ENCODE peak calls at places on chromosomes 13 and 19, in eight cellular contexts. Q is dermis microvascular lymphatic vessel endothelial cell, V is suprapubic skin, B is upper lobe of left lung, X is NB4, J is transverse colon, Y is neural progenitor cell, R is upper lobe of right lung. L is an unnamed sample.

GRCh38 chr13:44744880-44745633 is 168.9 kb upstream of the TSC22D1 start:
- DNase-seq in Q (no peak), V (no peak), B (no peak), X (no peak), J (no peak), Y (no peak), R (no peak), L (no peak)

GRCh38 chr13:23674795-23675640 is 104.8 kb downstream of the TNFRSF19 start:
- DNase-seq in Q (no peak), V (no peak), B (no peak), X (no peak), J (no peak), Y (no peak), R (no peak), L (no peak)

GRCh38 chr19:16915135-16915534 is 26.3 kb downstream of the F2RL3 start:
- DNase-seq in Q (no peak), V (no peak), B (no peak), X (no peak), J (no peak), Y (no peak), R (peak; percentile 35), L (no peak)

GRCh38 chr13:56528040-56528760 is 612.5 kb upstream of the PRR20A start:
- DNase-seq in Q (no peak), V (no peak), B (no peak), X (no peak), J (no peak), Y (no peak), R (no peak), L (no peak)

GRCh38 chr13:107883561-107884175 is 331.7 kb downstream of the LIG4 start:
- DNase-seq in Q (no peak), V (no peak), B (no peak), X (no peak), J (no peak), Y (no peak), R (no peak), L (no peak)

GRCh38 chr19:31957711-31958110 is 387.7 kb upstream of the ZNF507 start:
- DNase-seq in Q (no peak), V (no peak), B (no peak), X (no peak), J (no peak), Y (no peak), R (no peak), L (no peak)

GRCh38 chr19:970695-971094 is 13.4 kb upstream of the WDR18 start:
- DNase-seq in Q (no peak), V (no peak), B (no peak), X (peak; percentile 37), J (no peak), Y (no peak), R (no peak), L (no peak)

GRCh38 chr19:33811246-33811645 is 14.6 kb downstream of the KCTD15 start:
- DNase-seq in Q (no peak), V (no peak), B (no peak), X (no peak), J (no peak), Y (no peak), R (peak; percentile 55), L (no peak)

GRCh38 chr13:72062566-72062965 is 195.6 kb upstream of the DACH1 start:
- DNase-seq in Q (peak; percentile 6), V (no peak), B (peak; percentile 21), X (peak; percentile 8), J (peak; percentile 32), Y (peak; percentile 90), R (no peak), L (no peak)

GRCh38 chr13:30466841-30467252 is 1.1 kb upstream of the HMGB1 start:
- DNase-seq in Q (no peak), V (no peak), B (no peak), X (peak; percentile 87), J (no peak), Y (no peak), R (no peak), L (no peak)

GRCh38 chr13:87674143-87674772 is 3.1 kb downstream of the SLITRK5 start:
- DNase-seq in Q (no peak), V (no peak), B (no peak), X (no peak), J (no peak), Y (peak; percentile 57), R (no peak), L (no peak)

GRCh38 chr13:52760078-52760477 is 20.5 kb upstream of the CNMD start:
- DNase-seq in Q (no peak), V (no peak), B (no peak), X (no peak), J (no peak), Y (no peak), R (no peak), L (no peak)

GRCh38 chr19:19410553-19411550 is 5.4 kb downstream of the GATAD2A start:
- DNase-seq in Q (no peak), V (no peak), B (no peak), X (no peak), J (no peak), Y (no peak), R (no peak), L (no peak)

GRCh38 chr13:108827637-108828036 is 198.2 kb downstream of the MYO16 start:
- DNase-seq in Q (no peak), V (no peak), B (no peak), X (no peak), J (no peak), Y (no peak), R (no peak), L (no peak)

GRCh38 chr19:28929026-28929425 is 283.9 kb downstream of the UQCRFS1 start:
- DNase-seq in Q (no peak), V (no peak), B (no peak), X (no peak), J (no peak), Y (no peak), R (no peak), L (no peak)

GRCh38 chr13:107907065-107907464 is 308.3 kb downstream of the LIG4 start:
- DNase-seq in Q (no peak), V (no peak), B (no peak), X (no peak), J (no peak), Y (no peak), R (no peak), L (no peak)

GRCh38 chr13:98305670-98306069 is 128.6 kb upstream of the RNF113B start:
- DNase-seq in Q (no peak), V (no peak), B (no peak), X (no peak), J (no peak), Y (no peak), R (no peak), L (no peak)

GRCh38 chr19:38932425-38933179 is 1.9 kb downstream of the MRPS12 start:
- DNase-seq in Q (peak; percentile 71), V (no peak), B (no peak), X (peak; percentile 45), J (no peak), Y (peak; percentile 62), R (no peak), L (no peak)

GRCh38 chr13:97226788-97227627 is 4.9 kb downstream of the MBNL2 start:
- DNase-seq in Q (peak; percentile 58), V (no peak), B (peak; percentile 32), X (peak; percentile 56), J (peak; percentile 64), Y (no peak), R (no peak), L (no peak)

GRCh38 chr13:82076421-82076820 is 1735.5 kb upstream of the SPRY2 start:
- DNase-seq in Q (no peak), V (no peak), B (no peak), X (no peak), J (no peak), Y (no peak), R (no peak), L (no peak)

L was measured in GM19239.